ENCODE peak calls at places on chromosomes 1 and 21, in four cellular contexts. Q, B, D and N are unnamed samples.

GRCh38 chr1:180615493-180616290 is 16.1 kb upstream of the XPR1 start:
- DNase-seq in Q (no peak), B (no peak), D (no peak), N (no peak)

GRCh38 chr1:65069186-65069585 is 78.8 kb upstream of the AK4 start:
- DNase-seq in Q (no peak), B (no peak), D (no peak), N (no peak)

GRCh38 chr1:3391711-3392110 is 62.8 kb upstream of the ARHGEF16 start:
- DNase-seq in Q (no peak), B (no peak), D (no peak), N (no peak)

GRCh38 chr1:22223176-22223575 is 80.3 kb upstream of the WNT4 start:
- DNase-seq in Q (no peak), B (no peak), D (peak; percentile 29), N (no peak)

GRCh38 chr1:10839188-10839770 is 42.8 kb upstream of the CASZ1 start:
- DNase-seq in Q (no peak), B (no peak), D (no peak), N (no peak)

GRCh38 chr1:161038523-161039153 is at the start of gene TSTD1:
- DNase-seq in Q (peak; percentile 55), B (peak; percentile 90), D (peak; percentile 90), N (peak; percentile 75)

GRCh38 chr1:171226757-171227370 is 21.4 kb upstream of the FMO1 start:
- DNase-seq in Q (no peak), B (peak; percentile 47), D (no peak), N (peak; percentile 60)

GRCh38 chr1:153344718-153345025 is 4.0 kb downstream of the PGLYRP4 start:
- DNase-seq in Q (no peak), B (no peak), D (no peak), N (no peak)

GRCh38 chr1:88655685-88656299 is 28.3 kb upstream of the PKN2 start:
- DNase-seq in Q (no peak), B (no peak), D (no peak), N (no peak)

GRCh38 chr1:86377341-86377740 is 18.8 kb downstream of the ODF2L start:
- DNase-seq in Q (no peak), B (no peak), D (no peak), N (no peak)

GRCh38 chr21:23578027-23578426 is 2029.3 kb downstream of the MRPL39 start:
- DNase-seq in Q (no peak), B (no peak), D (no peak), N (no peak)

GRCh38 chr21:36156815-36157670 is at the start of gene DOP1B:
- DNase-seq in Q (no peak), B (peak; percentile 67), D (peak; percentile 83), N (peak; percentile 34)

GRCh38 chr1:205936846-205937707 is 6.2 kb downstream of the SLC26A9 start:
- DNase-seq in Q (no peak), B (no peak), D (no peak), N (no peak)

GRCh38 chr1:207284209-207284892 is 37.1 kb upstream of the CD55 start:
- DNase-seq in Q (no peak), B (no peak), D (no peak), N (no peak)

GRCh38 chr1:183537405-183537804 is 52.9 kb downstream of the NCF2 start:
- DNase-seq in Q (no peak), B (no peak), D (no peak), N (no peak)

GRCh38 chr1:108644984-108645383 is 15.9 kb downstream of the HENMT1 start:
- DNase-seq in Q (no peak), B (peak; percentile 68), D (no peak), N (no peak)

GRCh38 chr1:204685236-204686006 is at the start of gene LRRN2:
- DNase-seq in Q (peak; percentile 33), B (peak; percentile 60), D (no peak), N (peak; percentile 41)

GRCh38 chr21:37207441-37208009 is 59.6 kb downstream of the VPS26C start:
- DNase-seq in Q (no peak), B (peak; percentile 20), D (no peak), N (no peak)

GRCh38 chr1:23019851-23020625 is 770 bp downstream of the KDM1A start:
- DNase-seq in Q (peak; percentile 25), B (peak; percentile 20), D (peak; percentile 80), N (peak; percentile 61)

GRCh38 chr1:169110265-169110664 is 3.8 kb downstream of the ATP1B1 start:
- DNase-seq in Q (no peak), B (no peak), D (no peak), N (no peak)

GRCh38 chr1:30023300-30024022 is 699.9 kb downstream of the MATN1 start:
- DNase-seq in Q (no peak), B (no peak), D (no peak), N (no peak)

GRCh38 chr21:27769763-27770162 is 802.9 kb upstream of the ADAMTS5 start:
- DNase-seq in Q (no peak), B (no peak), D (no peak), N (no peak)

GRCh38 chr1:61980561-61980960 is 214.1 kb upstream of the L1TD1 start:
- DNase-seq in Q (no peak), B (no peak), D (no peak), N (no peak)

GRCh38 chr1:212287261-212287895 is 2.2 kb downstream of the PPP2R5A start:
- DNase-seq in Q (no peak), B (no peak), D (no peak), N (no peak)

GRCh38 chr1:44701141-44701573 is 26.6 kb downstream of the ARMH1 start:
- DNase-seq in Q (no peak), B (no peak), D (no peak), N (no peak)

GRCh38 chr1:35832515-35832914 is 24.7 kb downstream of the AGO4 start:
- DNase-seq in Q (no peak), B (no peak), D (no peak), N (no peak)

GRCh38 chr21:31872072-31872451 is 758 bp upstream of the HUNK start:
- DNase-seq in Q (no peak), B (no peak), D (no peak), N (no peak)

GRCh38 chr1:36984026-36984425 is 50.3 kb downstream of the GRIK3 start:
- DNase-seq in Q (no peak), B (no peak), D (no peak), N (no peak)

GRCh38 chr1:85058311-85058710 is 10.0 kb upstream of the MCOLN3 start:
- DNase-seq in Q (no peak), B (no peak), D (no peak), N (no peak)

GRCh38 chr1:202919615-202920014 is 7.4 kb downstream of the KLHL12 start:
- DNase-seq in Q (no peak), B (no peak), D (no peak), N (no peak)

GRCh38 chr1:156102634-156103511 is 11.6 kb upstream of the LMNA start:
- DNase-seq in Q (no peak), B (no peak), D (no peak), N (no peak)

GRCh38 chr21:44666401-44667320 is at the start of gene KRTAP12-2:
- DNase-seq in Q (peak; percentile 35), B (no peak), D (no peak), N (no peak)

GRCh38 chr1:246782120-246782900 is 58.1 kb downstream of the SCCPDH start:
- DNase-seq in Q (peak; percentile 50), B (no peak), D (no peak), N (peak; percentile 57)

GRCh38 chr1:236605030-236605806 is 902 bp upstream of the HEATR1 start:
- DNase-seq in Q (no peak), B (no peak), D (peak; percentile 63), N (no peak)

GRCh38 chr1:2611034-2611501 is 21.7 kb downstream of the MMEL1 start:
- DNase-seq in Q (peak; percentile 31), B (peak; percentile 77), D (peak; percentile 79), N (peak; percentile 48)

GRCh38 chr1:226482975-226483660 is 65.4 kb upstream of the STUM start:
- DNase-seq in Q (no peak), B (no peak), D (no peak), N (no peak)

GRCh38 chr1:179090923-179091322 is 9.1 kb downstream of the TOR3A start:
- DNase-seq in Q (no peak), B (no peak), D (no peak), N (no peak)
- H3K36me3 ChIP-seq in Q (peaks cover 29% of the 10 kb centered on the region), B (peaks cover 32% of the 10 kb centered on the region), D (peaks cover 26% of the 10 kb centered on the region), N (no peaks in the 10 kb centered on the region)

DNA sequence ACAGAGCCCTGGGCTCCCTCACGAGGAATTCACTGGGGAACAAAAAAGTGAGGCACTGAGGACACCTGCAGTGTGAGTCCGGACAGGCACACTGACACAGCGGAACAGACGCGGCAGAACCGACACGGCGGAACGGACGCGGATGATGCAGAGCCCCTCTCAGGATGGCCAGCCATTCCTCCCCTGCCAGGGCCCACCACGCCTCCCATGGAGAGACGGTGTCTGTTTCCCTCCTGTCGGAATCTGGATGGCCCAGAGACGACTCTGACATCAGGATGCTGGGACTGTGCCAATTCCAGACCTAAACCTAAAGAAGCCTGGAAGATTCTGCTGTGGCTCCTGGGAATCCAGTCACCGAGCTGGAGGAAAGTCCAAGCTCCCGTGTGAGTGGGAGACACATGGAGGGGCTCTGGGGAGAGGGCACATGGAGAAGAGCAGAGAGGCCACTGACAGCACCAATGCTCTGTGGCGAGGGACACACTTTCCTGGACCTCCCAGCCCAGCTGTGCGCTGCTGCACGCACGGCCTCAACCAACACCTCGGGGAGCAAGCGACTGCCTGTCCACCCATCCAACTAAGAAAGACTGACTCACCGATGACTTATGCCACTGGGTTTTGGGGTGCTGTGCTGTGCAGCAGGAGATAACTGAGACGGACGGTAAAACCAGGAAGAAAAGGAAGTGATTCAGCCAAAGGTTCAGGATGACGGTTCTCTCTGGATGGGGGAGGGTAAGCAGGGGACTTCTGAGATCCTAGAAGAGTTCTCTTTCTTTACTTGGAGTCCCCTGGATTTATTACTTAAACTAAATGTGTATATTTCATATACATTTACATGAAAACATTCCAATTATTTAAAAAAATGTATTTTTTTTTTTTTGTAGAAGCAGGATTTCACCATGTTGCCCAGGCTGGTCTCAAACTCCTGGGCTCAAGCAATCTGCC is 23.3 kb downstream of the ZBTB17 start:
- DNase-seq in Q (no peak), B (no peak), D (peak; percentile 69), N (no peak)
- H3K4me1 ChIP-seq in Q (peaks cover 84% of the 10 kb centered on the region), B (peaks cover 25% of the 10 kb centered on the region), D (peaks cover 22% of the 10 kb centered on the region), N (peaks cover 65% of the 10 kb centered on the region)

DNA sequence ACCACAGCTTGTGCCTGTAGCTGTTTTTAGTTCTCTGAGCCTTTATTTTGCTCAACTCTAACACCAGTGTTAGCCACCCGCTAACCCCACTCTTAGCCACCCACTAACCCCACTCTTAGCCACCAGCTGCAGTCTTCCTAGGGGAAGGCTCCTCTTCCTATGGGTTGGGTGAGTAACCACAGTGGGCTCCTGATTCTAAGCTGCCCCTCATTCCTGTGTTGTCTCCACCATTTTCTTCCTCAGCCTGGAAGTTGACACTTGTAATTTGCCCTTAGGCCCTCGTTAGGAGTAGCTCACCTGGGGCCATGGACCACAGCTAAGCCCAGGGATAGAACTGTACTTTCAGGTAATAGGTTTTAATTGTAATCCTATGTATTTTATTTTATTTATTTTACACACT is 782.9 kb upstream of the TPTE start:
- DNase-seq in Q (no peak), B (no peak), D (peak; percentile 35), N (no peak)
- H3K9me3 ChIP-seq in Q (peaks cover 21% of the 10 kb centered on the region), B (peaks cover 47% of the 10 kb centered on the region), D (peaks cover 17% of the 10 kb centered on the region), N (no peaks in the 10 kb centered on the region)

GRCh38 chr1:209840611-209841010 is 12.8 kb downstream of the UTP25 start:
- DNase-seq in Q (no peak), B (no peak), D (no peak), N (no peak)
- H3K36me3 ChIP-seq in Q (peaks cover 60% of the 10 kb centered on the region), B (peaks cover 67% of the 10 kb centered on the region), D (peaks cover 62% of the 10 kb centered on the region), N (no peaks in the 10 kb centered on the region)

GRCh38 chr1:54357967-54358366 is 48.2 kb downstream of the SSBP3 start:
- DNase-seq in Q (no peak), B (no peak), D (no peak), N (no peak)
- H3K4me1 ChIP-seq in Q (peaks cover 77% of the 10 kb centered on the region), B (peaks cover 20% of the 10 kb centered on the region), D (peaks cover 25% of the 10 kb centered on the region), N (peaks cover 46% of the 10 kb centered on the region)